ENCODE peak calls at places on chromosomes 7 and 10, in six cellular contexts. J is tibial artery, E is NT2/D1, U is cardiac fibroblast, W is ovary, P is astrocyte. D is an unnamed sample.

GRCh38 chr10:125144693-125145623 is 15.4 kb downstream of the CTBP2 start:
- DNase-seq in E (no peak), J (no peak), P (peak; percentile 44), W (no peak), U (peak; percentile 70), D (peak; percentile 77)

GRCh38 chr10:51010977-51011376 is 63.3 kb upstream of the PRKG1 start:
- DNase-seq in U (peak; percentile 70), P (no peak), J (no peak), E (no peak), W (no peak), D (no peak)

GRCh38 chr10:15245530-15245929 is 77.0 kb upstream of the NMT2 start:
- DNase-seq in W (no peak), U (peak; percentile 26), P (no peak), E (peak; percentile 5), J (no peak), D (no peak)

GRCh38 chr7:57308631-57309408 is 141.2 kb upstream of the ZNF716 start:
- DNase-seq in W (no peak), J (no peak), E (peak; percentile 8), U (no peak), P (no peak), D (no peak)

GRCh38 chr7:114819629-114820362 is 102.1 kb upstream of the MDFIC start:
- DNase-seq in E (no peak), P (peak; percentile 96), W (no peak), U (peak; percentile 97), J (no peak), D (no peak)

GRCh38 chr7:12685550-12685949 is 1.9 kb upstream of the ARL4A start:
- DNase-seq in U (peak; percentile 67), J (peak; percentile 33), E (no peak), W (no peak), P (peak; percentile 23), D (no peak)

GRCh38 chr10:46104071-46104585 is 58.1 kb upstream of the MSMB start:
- DNase-seq in W (no peak), J (no peak), U (no peak), P (no peak), E (no peak), D (no peak)

GRCh38 chr10:72124984-72125383 is 36.6 kb upstream of the SPOCK2 start:
- DNase-seq in U (peak; percentile 44), W (no peak), E (no peak), P (peak; percentile 74), J (no peak), D (no peak)

GRCh38 chr10:86661161-86662025 is 6.9 kb upstream of the LDB3 start:
- DNase-seq in E (no peak), W (peak; percentile 88), P (no peak), U (peak; percentile 72), J (no peak), D (peak; percentile 77)

GRCh38 chr10:70587045-70587658 is 15.4 kb downstream of the PRF1 start:
- DNase-seq in P (no peak), E (no peak), U (no peak), W (no peak), J (no peak), D (no peak)

GRCh38 chr7:43076189-43076605 is 36.2 kb upstream of the HECW1 start:
- DNase-seq in E (no peak), U (no peak), P (no peak), J (no peak), W (no peak), D (no peak)

GRCh38 chr10:32692174-32692573 is 246.2 kb downstream of the CCDC7 start:
- DNase-seq in E (no peak), U (peak; percentile 28), J (no peak), P (peak; percentile 98), W (no peak), D (no peak)

GRCh38 chr10:97647556-97647955 is 7.1 kb downstream of the PI4K2A start:
- DNase-seq in U (peak; percentile 51), P (peak; percentile 51), E (no peak), J (no peak), W (no peak), D (no peak)

GRCh38 chr10:70695241-70696030 is 23.1 kb downstream of the ADAMTS14 start:
- DNase-seq in E (no peak), U (no peak), W (no peak), J (no peak), P (peak; percentile 42), D (no peak)

GRCh38 chr7:130379019-130379418 is 1.3 kb upstream of the CPA1 start:
- DNase-seq in P (no peak), U (no peak), W (no peak), E (no peak), J (no peak), D (no peak)

GRCh38 chr10:110076559-110077318 is 69.0 kb downstream of the ADD3 start:
- DNase-seq in U (peak; percentile 97), J (peak; percentile 75), E (no peak), W (no peak), P (peak; percentile 92), D (peak; percentile 54)

GRCh38 chr7:18552943-18553584 is 57.5 kb downstream of the HDAC9 start:
- DNase-seq in E (no peak), W (no peak), J (no peak), U (no peak), P (peak; percentile 19), D (no peak)

GRCh38 chr10:53748319-53748718 is 975.7 kb upstream of the MBL2 start:
- DNase-seq in E (no peak), P (no peak), J (no peak), U (no peak), W (no peak), D (no peak)

GRCh38 chr7:38736135-38736534 is 105.0 kb upstream of the AMPH start:
- DNase-seq in P (no peak), W (no peak), U (peak; percentile 47), J (no peak), E (no peak), D (no peak)

GRCh38 chr10:129941199-129942018 is 22.7 kb downstream of the EBF3 start:
- DNase-seq in E (no peak), U (no peak), W (no peak), J (no peak), P (no peak), D (no peak)

GRCh38 chr10:93438796-93439253 is 43.3 kb downstream of the MYOF start:
- DNase-seq in W (peak; percentile 43), P (no peak), U (peak; percentile 44), J (no peak), E (no peak), D (no peak)

GRCh38 chr10:125700355-125700911 is 17.5 kb upstream of the TEX36 start:
- DNase-seq in W (no peak), J (no peak), P (no peak), U (peak; percentile 53), E (no peak), D (no peak)

GRCh38 chr10:36349445-36350063 is 707.5 kb upstream of the FZD8 start:
- DNase-seq in P (peak; percentile 82), J (no peak), E (no peak), U (peak; percentile 87), W (no peak), D (peak; percentile 48)

DNA sequence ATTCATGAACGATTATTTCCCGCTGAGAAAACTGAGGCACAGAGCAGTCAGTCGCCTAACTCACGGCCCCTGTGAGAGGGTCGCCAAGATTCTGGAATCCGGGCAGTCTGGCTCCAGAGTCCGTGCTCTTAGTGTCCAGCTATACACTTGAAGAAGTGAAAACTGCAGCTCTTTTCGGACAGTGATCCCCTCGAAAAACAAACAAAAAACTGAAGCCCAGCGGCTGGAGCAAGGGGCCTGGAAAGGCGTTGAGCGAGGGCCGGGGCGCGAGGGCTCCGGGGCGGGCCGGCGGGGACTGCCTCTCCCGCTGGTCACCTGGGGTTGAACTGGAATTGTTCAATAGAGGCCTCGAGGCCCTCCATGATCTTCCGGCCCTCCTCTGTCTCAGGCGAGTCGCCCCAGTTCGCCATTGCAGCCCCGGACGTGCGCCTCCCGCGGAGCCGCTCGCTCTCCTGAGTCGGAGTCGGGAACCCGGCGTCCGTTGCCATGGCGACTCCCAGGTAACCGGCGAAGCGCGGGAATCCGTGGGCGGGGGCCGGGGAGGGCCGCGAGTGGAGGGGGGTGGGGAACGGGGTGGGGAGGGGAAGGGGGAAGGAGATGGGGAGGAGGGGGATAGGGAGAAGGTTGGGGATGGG is 889 bp downstream of the C10orf67 start:
- DNase-seq in J (peak; percentile 22), W (peak; percentile 89), U (peak; percentile 54), P (peak; percentile 20), E (peak; percentile 33), D (peak; percentile 62)
- H3K4me3 ChIP-seq in J (peak overlapping the region; percentile 35), W (peak overlapping the region; percentile 52), U (peak overlapping the region; percentile 56), P (peak overlapping the region; percentile 63), E (peak overlapping the region; percentile 46), D (peak overlapping the region; percentile 13)

GRCh38 chr7:64997927-64998391 is 7.1 kb upstream of the ZNF117 start:
- DNase-seq in U (peak; percentile 67), P (peak; percentile 78), E (no peak), W (no peak), J (no peak), D (no peak)

GRCh38 chr7:64997164-64997908 is 6.5 kb upstream of the ZNF117 start:
- DNase-seq in U (no peak), P (no peak), E (no peak), J (no peak), W (no peak), D (no peak)

GRCh38 chr7:65001291-65001814 is 5.1 kb downstream of the ERV3-1 start:
- DNase-seq in E (no peak), J (no peak), P (peak; percentile 64), W (no peak), U (no peak), D (no peak)

GRCh38 chr7:64998865-64999164 is 7.7 kb downstream of the ERV3-1 start:
- DNase-seq in E (no peak), W (no peak), P (no peak), U (no peak), J (no peak), D (no peak)

GRCh38 chr7:64999165-65000004 is 7.1 kb downstream of the ERV3-1 start:
- DNase-seq in J (peak; percentile 27), P (peak; percentile 95), E (no peak), W (no peak), U (peak; percentile 90), D (no peak)
- H3K4me3 ChIP-seq in J (no peak overlapping the region), P (no peak overlapping the region), E (no peak overlapping the region), W (no peak overlapping the region), U (no peak overlapping the region), D (no peak overlapping the region)

DNA sequence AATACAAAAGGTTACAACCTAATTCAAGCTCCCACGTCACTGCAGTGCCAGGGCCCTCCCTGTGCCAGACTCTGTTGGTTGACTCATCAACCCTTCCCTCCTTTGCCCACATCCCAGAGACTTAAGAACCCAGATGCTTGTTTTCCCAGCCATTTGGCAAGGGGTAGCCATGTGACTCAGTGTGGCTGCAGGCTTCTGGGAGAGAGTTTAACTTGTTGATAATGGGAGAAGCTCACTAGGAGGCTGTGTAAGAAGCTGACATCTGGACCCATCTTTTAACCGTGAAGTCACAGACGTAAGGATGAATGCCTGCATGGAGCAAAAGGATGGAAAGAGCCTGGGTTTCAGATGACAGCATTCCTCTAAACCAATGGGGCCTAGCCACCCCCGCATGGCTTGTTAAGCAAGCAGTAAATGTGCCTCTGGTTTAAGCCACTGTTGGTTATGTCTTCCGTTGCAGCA is 57.7 kb upstream of the CREB5 start:
- DNase-seq in W (no peak), J (no peak), U (peak; percentile 89), E (no peak), P (peak; percentile 98), D (no peak)
- H3K4me3 ChIP-seq in W (no peak overlapping the region), J (no peak overlapping the region), U (no peak overlapping the region), E (no peak overlapping the region), P (no peak overlapping the region), D (no peak overlapping the region)

DNA sequence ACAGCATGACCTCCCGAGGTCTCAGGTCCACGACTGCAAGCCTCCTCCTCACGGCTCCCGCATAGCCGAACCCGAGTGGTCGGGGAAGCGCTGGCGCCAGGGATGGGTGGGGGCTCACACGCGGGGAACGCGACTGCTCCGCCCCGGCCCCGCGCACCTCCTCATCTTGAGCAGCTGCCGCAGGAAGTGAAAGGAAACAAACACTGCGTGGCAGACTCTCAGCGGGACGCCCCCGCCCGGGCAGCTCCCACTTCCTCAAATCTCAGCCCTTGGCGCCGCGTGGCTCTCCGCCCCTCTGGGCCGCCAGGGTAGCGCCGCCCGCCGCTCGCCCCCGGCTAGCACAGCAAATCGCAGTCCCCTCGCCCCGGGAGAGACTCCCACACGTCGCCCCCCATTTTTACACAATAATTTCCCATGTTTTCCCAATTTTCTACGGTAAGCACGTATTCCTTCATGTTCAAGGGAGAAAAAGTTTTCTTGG is at the start of gene TMEM243:
- DNase-seq in W (peak; percentile 79), E (no peak), U (peak; percentile 78), P (peak; percentile 65), J (peak; percentile 77), D (peak; percentile 92)
- H3K4me3 ChIP-seq in W (peak within 1 kb of the TSS; percentile 88), E (peak within 1 kb of the TSS; percentile 83), U (peak within 1 kb of the TSS; percentile 92), P (peak within 1 kb of the TSS; percentile 93), J (peak within 1 kb of the TSS; percentile 65), D (peak within 1 kb of the TSS; percentile 80)